ENCODE peak calls at places on chromosomes 13 and 19, in seven cellular contexts. One of them, this sample, is unnamed.

GRCh38 chr13:106941779-106942178 is 373.8 kb upstream of the ARGLU1 start:
- DNase-seq in astrocyte of the cerebellum: no peak
- DNase-seq in tibial nerve: no peak
- DNase-seq in activated CD8-positive, alpha-beta T cell treated with anti-CD3 and anti-CD28 coated beads for 36 hours: no peak
- DNase-seq in retinal pigment epithelial cell: no peak
- DNase-seq in IMR-90: no peak
- DNase-seq in prostate gland: no peak
- DNase-seq in this sample: no peak

GRCh38 chr13:98032168-98032567 is 78.7 kb downstream of the IPO5 start:
- DNase-seq in astrocyte of the cerebellum: no peak
- DNase-seq in tibial nerve: no peak
- DNase-seq in activated CD8-positive, alpha-beta T cell treated with anti-CD3 and anti-CD28 coated beads for 36 hours: no peak
- DNase-seq in retinal pigment epithelial cell: no peak
- DNase-seq in IMR-90: no peak
- DNase-seq in prostate gland: no peak
- DNase-seq in this sample: no peak

GRCh38 chr19:47813304-47813994 is 8.3 kb upstream of the CRX start:
- DNase-seq in astrocyte of the cerebellum: no peak
- DNase-seq in tibial nerve: peak; percentile 30
- DNase-seq in activated CD8-positive, alpha-beta T cell treated with anti-CD3 and anti-CD28 coated beads for 36 hours: peak; percentile 82
- DNase-seq in retinal pigment epithelial cell: no peak
- DNase-seq in IMR-90: peak; percentile 18
- DNase-seq in prostate gland: peak; percentile 16
- DNase-seq in this sample: peak; percentile 86

GRCh38 chr13:27034678-27035111 is 136.9 kb downstream of the USP12 start:
- DNase-seq in astrocyte of the cerebellum: no peak
- DNase-seq in tibial nerve: no peak
- DNase-seq in activated CD8-positive, alpha-beta T cell treated with anti-CD3 and anti-CD28 coated beads for 36 hours: no peak
- DNase-seq in retinal pigment epithelial cell: no peak
- DNase-seq in IMR-90: no peak
- DNase-seq in prostate gland: no peak
- DNase-seq in this sample: no peak

GRCh38 chr19:45364696-45365095 is 5.7 kb downstream of the ERCC2 start:
- DNase-seq in astrocyte of the cerebellum: no peak
- DNase-seq in tibial nerve: no peak
- DNase-seq in activated CD8-positive, alpha-beta T cell treated with anti-CD3 and anti-CD28 coated beads for 36 hours: no peak
- DNase-seq in retinal pigment epithelial cell: no peak
- DNase-seq in IMR-90: no peak
- DNase-seq in prostate gland: no peak
- DNase-seq in this sample: no peak

GRCh38 chr13:41356788-41357187 is 45.7 kb downstream of the NAA16 start:
- DNase-seq in astrocyte of the cerebellum: no peak
- DNase-seq in tibial nerve: no peak
- DNase-seq in activated CD8-positive, alpha-beta T cell treated with anti-CD3 and anti-CD28 coated beads for 36 hours: peak; percentile 24
- DNase-seq in retinal pigment epithelial cell: no peak
- DNase-seq in IMR-90: no peak
- DNase-seq in prostate gland: no peak
- DNase-seq in this sample: no peak

GRCh38 chr19:21317821-21318220 is 11.4 kb downstream of the ZNF708 start:
- DNase-seq in astrocyte of the cerebellum: no peak
- DNase-seq in tibial nerve: no peak
- DNase-seq in activated CD8-positive, alpha-beta T cell treated with anti-CD3 and anti-CD28 coated beads for 36 hours: no peak
- DNase-seq in retinal pigment epithelial cell: no peak
- DNase-seq in IMR-90: no peak
- DNase-seq in prostate gland: no peak
- DNase-seq in this sample: no peak

GRCh38 chr19:4063369-4064072 is 3.2 kb downstream of the ZBTB7A start:
- DNase-seq in astrocyte of the cerebellum: no peak
- DNase-seq in tibial nerve: no peak
- DNase-seq in activated CD8-positive, alpha-beta T cell treated with anti-CD3 and anti-CD28 coated beads for 36 hours: no peak
- DNase-seq in retinal pigment epithelial cell: no peak
- DNase-seq in IMR-90: no peak
- DNase-seq in prostate gland: no peak
- DNase-seq in this sample: no peak

GRCh38 chr19:48090281-48090802 is 20.3 kb downstream of the PLA2G4C start:
- DNase-seq in astrocyte of the cerebellum: no peak
- DNase-seq in tibial nerve: no peak
- DNase-seq in activated CD8-positive, alpha-beta T cell treated with anti-CD3 and anti-CD28 coated beads for 36 hours: no peak
- DNase-seq in retinal pigment epithelial cell: no peak
- DNase-seq in IMR-90: no peak
- DNase-seq in prostate gland: peak; percentile 34
- DNase-seq in this sample: no peak

GRCh38 chr13:84239032-84239431 is 356.8 kb upstream of the SLITRK1 start:
- DNase-seq in astrocyte of the cerebellum: no peak
- DNase-seq in tibial nerve: no peak
- DNase-seq in activated CD8-positive, alpha-beta T cell treated with anti-CD3 and anti-CD28 coated beads for 36 hours: no peak
- DNase-seq in retinal pigment epithelial cell: no peak
- DNase-seq in IMR-90: no peak
- DNase-seq in prostate gland: no peak
- DNase-seq in this sample: no peak

GRCh38 chr13:39835253-39835652 is 179.8 kb downstream of the COG6 start:
- DNase-seq in astrocyte of the cerebellum: peak; percentile 15
- DNase-seq in tibial nerve: no peak
- DNase-seq in activated CD8-positive, alpha-beta T cell treated with anti-CD3 and anti-CD28 coated beads for 36 hours: no peak
- DNase-seq in retinal pigment epithelial cell: no peak
- DNase-seq in IMR-90: no peak
- DNase-seq in prostate gland: no peak
- DNase-seq in this sample: no peak

GRCh38 chr13:111283991-111284390 is 36.5 kb upstream of the TEX29 start:
- DNase-seq in astrocyte of the cerebellum: no peak
- DNase-seq in tibial nerve: no peak
- DNase-seq in activated CD8-positive, alpha-beta T cell treated with anti-CD3 and anti-CD28 coated beads for 36 hours: no peak
- DNase-seq in retinal pigment epithelial cell: no peak
- DNase-seq in IMR-90: no peak
- DNase-seq in prostate gland: no peak
- DNase-seq in this sample: no peak

GRCh38 chr13:111284579-111284978 is 35.9 kb upstream of the TEX29 start:
- DNase-seq in astrocyte of the cerebellum: no peak
- DNase-seq in tibial nerve: no peak
- DNase-seq in activated CD8-positive, alpha-beta T cell treated with anti-CD3 and anti-CD28 coated beads for 36 hours: no peak
- DNase-seq in retinal pigment epithelial cell: no peak
- DNase-seq in IMR-90: no peak
- DNase-seq in prostate gland: no peak
- DNase-seq in this sample: no peak

GRCh38 chr13:111287201-111287600 is 33.2 kb upstream of the TEX29 start:
- DNase-seq in astrocyte of the cerebellum: no peak
- DNase-seq in tibial nerve: no peak
- DNase-seq in activated CD8-positive, alpha-beta T cell treated with anti-CD3 and anti-CD28 coated beads for 36 hours: no peak
- DNase-seq in retinal pigment epithelial cell: no peak
- DNase-seq in IMR-90: no peak
- DNase-seq in prostate gland: no peak
- DNase-seq in this sample: no peak

GRCh38 chr13:111288276-111288675 is 32.2 kb upstream of the TEX29 start:
- DNase-seq in astrocyte of the cerebellum: no peak
- DNase-seq in tibial nerve: no peak
- DNase-seq in activated CD8-positive, alpha-beta T cell treated with anti-CD3 and anti-CD28 coated beads for 36 hours: no peak
- DNase-seq in retinal pigment epithelial cell: no peak
- DNase-seq in IMR-90: no peak
- DNase-seq in prostate gland: no peak
- DNase-seq in this sample: no peak

DNA sequence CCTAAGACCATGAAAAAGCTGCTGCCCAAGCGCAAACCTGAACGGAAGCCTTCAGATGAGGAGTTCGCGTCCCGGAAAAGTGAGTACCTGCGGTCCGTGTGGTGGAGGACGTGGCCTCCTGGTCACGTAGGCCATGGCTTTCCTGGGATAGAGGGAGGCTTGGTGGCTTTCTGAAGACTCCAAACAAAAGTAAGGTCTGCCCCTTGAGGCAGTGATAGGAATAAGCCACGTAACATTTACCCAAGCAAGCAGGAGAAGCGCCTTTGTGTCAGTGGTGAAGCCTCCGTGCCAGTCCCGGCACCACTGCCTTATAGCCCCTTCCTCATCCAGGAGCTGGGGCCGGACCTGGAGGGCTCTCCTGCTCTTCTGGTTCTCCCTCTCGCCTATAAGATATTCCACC is 34.3 kb upstream of the TEX29 start:
- DNase-seq in astrocyte of the cerebellum: no peak
- DNase-seq in tibial nerve: no peak
- DNase-seq in activated CD8-positive, alpha-beta T cell treated with anti-CD3 and anti-CD28 coated beads for 36 hours: no peak
- DNase-seq in retinal pigment epithelial cell: no peak
- DNase-seq in IMR-90: no peak
- DNase-seq in prostate gland: no peak
- DNase-seq in this sample: no peak
- TF ChIP-seq CTCF in astrocyte of the cerebellum: peak; percentile 8
- TF ChIP-seq CTCF in tibial nerve: peak; percentile 5
- TF ChIP-seq CTCF in activated CD8-positive, alpha-beta T cell treated with anti-CD3 and anti-CD28 coated beads for 36 hours: no peak
- TF ChIP-seq CTCF in retinal pigment epithelial cell: no peak
- TF ChIP-seq CTCF in IMR-90: no peak
- TF ChIP-seq CTCF in prostate gland: no peak
- TF ChIP-seq CTCF in this sample: no peak

DNA sequence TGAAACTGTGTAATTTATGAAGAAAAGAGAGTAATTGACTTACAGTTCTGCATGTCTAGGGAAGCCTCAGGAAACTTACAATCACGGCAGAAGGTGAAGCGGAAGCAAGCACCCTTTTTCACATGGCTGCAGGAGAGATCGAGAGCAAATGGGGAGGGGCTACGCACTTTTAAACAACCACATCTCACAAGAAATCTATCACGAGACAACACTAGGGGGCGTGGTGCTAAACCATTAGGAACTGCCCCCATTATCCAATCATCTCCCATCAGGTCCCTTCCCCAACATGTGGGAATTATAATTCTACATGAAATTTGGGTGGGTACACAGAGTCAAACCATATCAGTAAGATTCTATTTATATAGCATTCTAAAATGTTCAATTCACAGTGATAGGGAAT is 114.8 kb upstream of the TRPC4 start:
- DNase-seq in astrocyte of the cerebellum: no peak
- DNase-seq in tibial nerve: no peak
- DNase-seq in activated CD8-positive, alpha-beta T cell treated with anti-CD3 and anti-CD28 coated beads for 36 hours: no peak
- DNase-seq in retinal pigment epithelial cell: no peak
- DNase-seq in IMR-90: no peak
- DNase-seq in prostate gland: no peak
- DNase-seq in this sample: no peak
- TF ChIP-seq CTCF in astrocyte of the cerebellum: no peak
- TF ChIP-seq CTCF in tibial nerve: no peak
- TF ChIP-seq CTCF in activated CD8-positive, alpha-beta T cell treated with anti-CD3 and anti-CD28 coated beads for 36 hours: no peak
- TF ChIP-seq CTCF in retinal pigment epithelial cell: no peak
- TF ChIP-seq CTCF in IMR-90: no peak
- TF ChIP-seq CTCF in prostate gland: no peak
- TF ChIP-seq CTCF in this sample: no peak

GRCh38 chr13:99860736-99861135 is 110.8 kb downstream of the ZIC5 start:
- DNase-seq in astrocyte of the cerebellum: no peak
- DNase-seq in tibial nerve: no peak
- DNase-seq in activated CD8-positive, alpha-beta T cell treated with anti-CD3 and anti-CD28 coated beads for 36 hours: no peak
- DNase-seq in retinal pigment epithelial cell: peak; percentile 36
- DNase-seq in IMR-90: no peak
- DNase-seq in prostate gland: no peak
- DNase-seq in this sample: no peak

GRCh38 chr13:99863789-99864626 is 107.6 kb downstream of the ZIC5 start:
- DNase-seq in astrocyte of the cerebellum: no peak
- DNase-seq in tibial nerve: no peak
- DNase-seq in activated CD8-positive, alpha-beta T cell treated with anti-CD3 and anti-CD28 coated beads for 36 hours: no peak
- DNase-seq in retinal pigment epithelial cell: no peak
- DNase-seq in IMR-90: no peak
- DNase-seq in prostate gland: no peak
- DNase-seq in this sample: no peak

GRCh38 chr13:99864627-99864990 is 107.0 kb downstream of the ZIC5 start:
- DNase-seq in astrocyte of the cerebellum: peak; percentile 38
- DNase-seq in tibial nerve: no peak
- DNase-seq in activated CD8-positive, alpha-beta T cell treated with anti-CD3 and anti-CD28 coated beads for 36 hours: no peak
- DNase-seq in retinal pigment epithelial cell: no peak
- DNase-seq in IMR-90: no peak
- DNase-seq in prostate gland: no peak
- DNase-seq in this sample: no peak

GRCh38 chr13:99859178-99860177 is 112.1 kb downstream of the ZIC5 start:
- DNase-seq in astrocyte of the cerebellum: no peak
- DNase-seq in tibial nerve: no peak
- DNase-seq in activated CD8-positive, alpha-beta T cell treated with anti-CD3 and anti-CD28 coated beads for 36 hours: peak; percentile 91
- DNase-seq in retinal pigment epithelial cell: no peak
- DNase-seq in IMR-90: no peak
- DNase-seq in prostate gland: no peak
- DNase-seq in this sample: no peak

DNA sequence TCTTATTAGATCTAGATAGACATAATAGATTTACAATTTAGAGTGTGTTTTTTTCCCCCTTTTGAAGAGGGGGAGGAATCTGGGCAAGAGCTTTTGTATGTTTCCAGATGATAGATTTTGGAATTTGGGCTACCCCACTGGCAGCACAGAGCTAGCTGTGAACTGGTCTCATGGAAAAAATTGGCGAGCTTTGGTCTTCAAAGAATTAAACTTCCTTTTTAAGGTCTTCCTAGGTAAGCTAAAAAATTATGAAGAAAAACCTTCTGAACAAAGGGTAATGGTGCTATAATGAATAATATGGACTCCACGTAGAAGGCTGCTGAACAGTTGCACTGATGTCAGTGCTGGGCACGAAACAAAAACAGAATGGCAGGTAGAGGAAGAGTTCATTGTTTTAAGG is 109.3 kb downstream of the ZIC5 start:
- DNase-seq in astrocyte of the cerebellum: no peak
- DNase-seq in tibial nerve: no peak
- DNase-seq in activated CD8-positive, alpha-beta T cell treated with anti-CD3 and anti-CD28 coated beads for 36 hours: no peak
- DNase-seq in retinal pigment epithelial cell: no peak
- DNase-seq in IMR-90: no peak
- DNase-seq in prostate gland: no peak
- DNase-seq in this sample: no peak
- TF ChIP-seq CTCF in astrocyte of the cerebellum: no peak
- TF ChIP-seq CTCF in tibial nerve: no peak
- TF ChIP-seq CTCF in activated CD8-positive, alpha-beta T cell treated with anti-CD3 and anti-CD28 coated beads for 36 hours: no peak
- TF ChIP-seq CTCF in retinal pigment epithelial cell: no peak
- TF ChIP-seq CTCF in IMR-90: no peak
- TF ChIP-seq CTCF in prostate gland: no peak
- TF ChIP-seq CTCF in this sample: no peak

GRCh38 chr19:37348060-37348459 is 22.8 kb upstream of the ZNF527 start:
- DNase-seq in astrocyte of the cerebellum: no peak
- DNase-seq in tibial nerve: no peak
- DNase-seq in activated CD8-positive, alpha-beta T cell treated with anti-CD3 and anti-CD28 coated beads for 36 hours: no peak
- DNase-seq in retinal pigment epithelial cell: no peak
- DNase-seq in IMR-90: no peak
- DNase-seq in prostate gland: no peak
- DNase-seq in this sample: no peak

GRCh38 chr19:37342753-37343152 is 28.1 kb upstream of the ZNF527 start:
- DNase-seq in astrocyte of the cerebellum: no peak
- DNase-seq in tibial nerve: no peak
- DNase-seq in activated CD8-positive, alpha-beta T cell treated with anti-CD3 and anti-CD28 coated beads for 36 hours: no peak
- DNase-seq in retinal pigment epithelial cell: no peak
- DNase-seq in IMR-90: no peak
- DNase-seq in prostate gland: no peak
- DNase-seq in this sample: no peak

DNA sequence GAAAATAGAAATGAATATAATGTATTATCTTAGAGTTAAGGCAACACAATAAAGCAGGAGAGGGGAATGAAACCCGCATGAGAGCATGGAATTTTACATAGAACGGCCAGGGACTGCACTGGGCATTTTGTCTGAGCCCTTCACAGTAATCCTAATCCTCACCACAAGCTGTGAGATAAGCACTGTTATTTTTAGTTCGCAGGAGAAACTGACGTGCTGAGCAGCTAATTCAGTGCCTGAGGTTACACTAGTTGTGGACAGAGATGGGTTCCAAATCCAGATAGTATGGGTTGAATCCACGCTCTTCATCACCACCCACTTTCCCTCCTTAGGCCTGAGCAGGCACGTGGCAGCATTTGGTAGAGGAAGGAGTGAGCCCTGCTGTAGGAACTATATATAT is 24.8 kb upstream of the ZNF527 start:
- DNase-seq in astrocyte of the cerebellum: no peak
- DNase-seq in tibial nerve: no peak
- DNase-seq in activated CD8-positive, alpha-beta T cell treated with anti-CD3 and anti-CD28 coated beads for 36 hours: no peak
- DNase-seq in retinal pigment epithelial cell: peak; percentile 80
- DNase-seq in IMR-90: no peak
- DNase-seq in prostate gland: no peak
- DNase-seq in this sample: no peak
- TF ChIP-seq CTCF in astrocyte of the cerebellum: no peak
- TF ChIP-seq CTCF in tibial nerve: no peak
- TF ChIP-seq CTCF in activated CD8-positive, alpha-beta T cell treated with anti-CD3 and anti-CD28 coated beads for 36 hours: no peak
- TF ChIP-seq CTCF in retinal pigment epithelial cell: no peak
- TF ChIP-seq CTCF in IMR-90: no peak
- TF ChIP-seq CTCF in prostate gland: no peak
- TF ChIP-seq CTCF in this sample: no peak

This sample was measured in GM13976.